ENCODE peak calls at places on chromosomes 12 and 14, in eight cellular contexts. S, X, Y, U, E, C, R and A are unnamed samples.

GRCh38 chr14:85235868-85236267 is 294.1 kb upstream of the FLRT2 start:
- DNase-seq in S (no peak), X (no peak), Y (no peak), U (no peak), E (no peak), C (no peak), R (no peak), A (no peak)

GRCh38 chr12:52370906-52371608 is 3.8 kb upstream of the KRT85 start:
- DNase-seq in S (peak), X (no peak), Y (no peak), U (no peak), E (no peak), C (no peak), R (no peak), A (peak)

GRCh38 chr12:102811125-102811737 is 105.8 kb downstream of the PAH start:
- DNase-seq in S (no peak), X (peak), Y (peak), U (peak), E (no peak), C (peak), R (peak), A (peak)

GRCh38 chr14:69643430-69644200 is 32.2 kb downstream of the SUSD6 start:
- DNase-seq in S (no peak), X (no peak), Y (no peak), U (no peak), E (peak), C (no peak), R (no peak), A (peak)

GRCh38 chr12:131413006-131413405 is 297.9 kb upstream of the SFSWAP start:
- DNase-seq in S (no peak), X (no peak), Y (no peak), U (no peak), E (no peak), C (no peak), R (no peak), A (peak)

GRCh38 chr14:51539571-51540037 is 112.1 kb upstream of the FRMD6 start:
- DNase-seq in S (peak), X (no peak), Y (peak), U (no peak), E (no peak), C (no peak), R (no peak), A (peak)

GRCh38 chr14:63974176-63974575 is 121.4 kb downstream of the SYNE2 start:
- DNase-seq in S (no peak), X (no peak), Y (no peak), U (no peak), E (no peak), C (no peak), R (no peak), A (no peak)

GRCh38 chr12:76085159-76085868 is 829 bp upstream of the NAP1L1 start:
- DNase-seq in S (no peak), X (no peak), Y (no peak), U (peak), E (peak), C (no peak), R (no peak), A (peak)

GRCh38 chr14:51616724-51617409 is 34.8 kb upstream of the FRMD6 start:
- DNase-seq in S (peak), X (no peak), Y (peak), U (no peak), E (no peak), C (no peak), R (no peak), A (no peak)

GRCh38 chr12:76713986-76714385 is 49.9 kb upstream of the ZDHHC17 start:
- DNase-seq in S (no peak), X (no peak), Y (no peak), U (no peak), E (no peak), C (no peak), R (no peak), A (no peak)

GRCh38 chr12:2214411-2214810 is 161.6 kb downstream of the CACNA1C start:
- DNase-seq in S (no peak), X (no peak), Y (no peak), U (no peak), E (no peak), C (no peak), R (no peak), A (no peak)

GRCh38 chr12:45577844-45578399 is 151.6 kb upstream of the ARID2 start:
- DNase-seq in S (no peak), X (no peak), Y (no peak), U (no peak), E (no peak), C (no peak), R (no peak), A (no peak)

GRCh38 chr14:23910081-23910875 is 43.3 kb upstream of the DHRS4 start:
- DNase-seq in S (peak), X (peak), Y (peak), U (peak), E (no peak), C (peak), R (peak), A (peak)

GRCh38 chr12:85186236-85186635 is 93.8 kb upstream of the ALX1 start:
- DNase-seq in S (no peak), X (no peak), Y (no peak), U (no peak), E (no peak), C (no peak), R (no peak), A (no peak)

GRCh38 chr12:104370989-104371870 is 67.7 kb downstream of the EID3 start:
- DNase-seq in S (peak), X (no peak), Y (peak), U (no peak), E (no peak), C (no peak), R (peak), A (peak)

GRCh38 chr14:39033371-39033770 is 69.7 kb downstream of the SEC23A start:
- DNase-seq in S (no peak), X (no peak), Y (no peak), U (no peak), E (no peak), C (no peak), R (no peak), A (peak)

GRCh38 chr14:68526420-68527105 is 266.3 kb downstream of the ZFP36L1 start:
- DNase-seq in S (peak), X (no peak), Y (no peak), U (no peak), E (no peak), C (no peak), R (no peak), A (no peak)

GRCh38 chr12:106586535-106586802 is 3.7 kb downstream of the RFX4 start:
- DNase-seq in S (no peak), X (no peak), Y (no peak), U (no peak), E (no peak), C (no peak), R (peak), A (peak)

GRCh38 chr14:68210729-68211299 is 391.2 kb downstream of the RAD51B start:
- DNase-seq in S (peak), X (no peak), Y (peak), U (peak), E (peak), C (no peak), R (no peak), A (peak)

GRCh38 chr12:91211869-91212268 is 29.3 kb upstream of the DCN start:
- DNase-seq in S (no peak), X (no peak), Y (no peak), U (no peak), E (no peak), C (no peak), R (no peak), A (no peak)

GRCh38 chr14:67343601-67344230 is 15.9 kb downstream of the ATP6V1D start:
- DNase-seq in S (no peak), X (no peak), Y (no peak), U (no peak), E (no peak), C (no peak), R (no peak), A (no peak)

GRCh38 chr14:64218344-64219240 is 75.6 kb downstream of the ESR2 start:
- DNase-seq in S (no peak), X (no peak), Y (no peak), U (no peak), E (no peak), C (no peak), R (no peak), A (peak)